ENCODE peak calls at places on chromosomes 5 and 9, in six cellular contexts. One of them, this sample, is unnamed.

GRCh38 chr5:23627976-23628375 is 120.6 kb downstream of the PRDM9 start:
- DNase-seq in stimulated activated CD4-positive, alpha-beta T cell treated with anti-CD3 and anti-CD28 coated beads, Interleukin-2, amount 100 ng/mL, for 48 hours: no peak
- DNase-seq in aorta: no peak
- DNase-seq in NCI-H2081: no peak
- DNase-seq in H4: no peak
- DNase-seq in mesothelial cell of epicardium: no peak
- DNase-seq in this sample: no peak

GRCh38 chr5:71938886-71939285 is 168.4 kb upstream of the MAP1B start:
- DNase-seq in stimulated activated CD4-positive, alpha-beta T cell treated with anti-CD3 and anti-CD28 coated beads, Interleukin-2, amount 100 ng/mL, for 48 hours: no peak
- DNase-seq in aorta: no peak
- DNase-seq in NCI-H2081: peak; percentile 96
- DNase-seq in H4: peak; percentile 13
- DNase-seq in mesothelial cell of epicardium: no peak
- DNase-seq in this sample: no peak

GRCh38 chr5:102911973-102912372 is 156.9 kb downstream of the PAM start:
- DNase-seq in stimulated activated CD4-positive, alpha-beta T cell treated with anti-CD3 and anti-CD28 coated beads, Interleukin-2, amount 100 ng/mL, for 48 hours: no peak
- DNase-seq in aorta: no peak
- DNase-seq in NCI-H2081: no peak
- DNase-seq in H4: peak; percentile 39
- DNase-seq in mesothelial cell of epicardium: no peak
- DNase-seq in this sample: no peak

GRCh38 chr9:84154320-84154719 is 173.7 kb downstream of the RMI1 start:
- DNase-seq in stimulated activated CD4-positive, alpha-beta T cell treated with anti-CD3 and anti-CD28 coated beads, Interleukin-2, amount 100 ng/mL, for 48 hours: no peak
- DNase-seq in aorta: no peak
- DNase-seq in NCI-H2081: no peak
- DNase-seq in H4: no peak
- DNase-seq in mesothelial cell of epicardium: no peak
- DNase-seq in this sample: no peak

GRCh38 chr5:116494784-116495480 is 79.7 kb downstream of the SEMA6A start:
- DNase-seq in stimulated activated CD4-positive, alpha-beta T cell treated with anti-CD3 and anti-CD28 coated beads, Interleukin-2, amount 100 ng/mL, for 48 hours: no peak
- DNase-seq in aorta: no peak
- DNase-seq in NCI-H2081: peak; percentile 67
- DNase-seq in H4: no peak
- DNase-seq in mesothelial cell of epicardium: no peak
- DNase-seq in this sample: no peak

GRCh38 chr5:43839218-43839617 is 236.2 kb downstream of the NNT start:
- DNase-seq in stimulated activated CD4-positive, alpha-beta T cell treated with anti-CD3 and anti-CD28 coated beads, Interleukin-2, amount 100 ng/mL, for 48 hours: no peak
- DNase-seq in aorta: no peak
- DNase-seq in NCI-H2081: no peak
- DNase-seq in H4: no peak
- DNase-seq in mesothelial cell of epicardium: no peak
- DNase-seq in this sample: no peak

GRCh38 chr5:28810751-28811136 is 1772.4 kb upstream of the CDH9 start:
- DNase-seq in stimulated activated CD4-positive, alpha-beta T cell treated with anti-CD3 and anti-CD28 coated beads, Interleukin-2, amount 100 ng/mL, for 48 hours: no peak
- DNase-seq in aorta: no peak
- DNase-seq in NCI-H2081: no peak
- DNase-seq in H4: no peak
- DNase-seq in mesothelial cell of epicardium: no peak
- DNase-seq in this sample: no peak

GRCh38 chr5:86626149-86626548 is 8.4 kb downstream of the COX7C start:
- DNase-seq in stimulated activated CD4-positive, alpha-beta T cell treated with anti-CD3 and anti-CD28 coated beads, Interleukin-2, amount 100 ng/mL, for 48 hours: no peak
- DNase-seq in aorta: no peak
- DNase-seq in NCI-H2081: no peak
- DNase-seq in H4: no peak
- DNase-seq in mesothelial cell of epicardium: no peak
- DNase-seq in this sample: no peak

GRCh38 chr5:72552041-72552557 is 44.9 kb upstream of the ZNF366 start:
- DNase-seq in stimulated activated CD4-positive, alpha-beta T cell treated with anti-CD3 and anti-CD28 coated beads, Interleukin-2, amount 100 ng/mL, for 48 hours: no peak
- DNase-seq in aorta: no peak
- DNase-seq in NCI-H2081: no peak
- DNase-seq in H4: peak; percentile 96
- DNase-seq in mesothelial cell of epicardium: no peak
- DNase-seq in this sample: no peak

GRCh38 chr9:75149841-75150241 is 61.5 kb downstream of the OSTF1 start:
- DNase-seq in stimulated activated CD4-positive, alpha-beta T cell treated with anti-CD3 and anti-CD28 coated beads, Interleukin-2, amount 100 ng/mL, for 48 hours: no peak
- DNase-seq in aorta: no peak
- DNase-seq in NCI-H2081: no peak
- DNase-seq in H4: no peak
- DNase-seq in mesothelial cell of epicardium: no peak
- DNase-seq in this sample: no peak

GRCh38 chr5:107092695-107093094 is 578.0 kb downstream of the EFNA5 start:
- DNase-seq in stimulated activated CD4-positive, alpha-beta T cell treated with anti-CD3 and anti-CD28 coated beads, Interleukin-2, amount 100 ng/mL, for 48 hours: no peak
- DNase-seq in aorta: no peak
- DNase-seq in NCI-H2081: no peak
- DNase-seq in H4: no peak
- DNase-seq in mesothelial cell of epicardium: no peak
- DNase-seq in this sample: no peak

GRCh38 chr5:81424728-81425127 is 30.8 kb upstream of the ACOT12 start:
- DNase-seq in stimulated activated CD4-positive, alpha-beta T cell treated with anti-CD3 and anti-CD28 coated beads, Interleukin-2, amount 100 ng/mL, for 48 hours: no peak
- DNase-seq in aorta: no peak
- DNase-seq in NCI-H2081: no peak
- DNase-seq in H4: peak; percentile 31
- DNase-seq in mesothelial cell of epicardium: no peak
- DNase-seq in this sample: no peak

GRCh38 chr5:181087309-181087708 is 43.7 kb downstream of the OR2V1 start:
- DNase-seq in stimulated activated CD4-positive, alpha-beta T cell treated with anti-CD3 and anti-CD28 coated beads, Interleukin-2, amount 100 ng/mL, for 48 hours: no peak
- DNase-seq in aorta: no peak
- DNase-seq in NCI-H2081: no peak
- DNase-seq in H4: no peak
- DNase-seq in mesothelial cell of epicardium: no peak
- DNase-seq in this sample: no peak

GRCh38 chr9:74777136-74777879 is 110.4 kb downstream of the TRPM6 start:
- DNase-seq in stimulated activated CD4-positive, alpha-beta T cell treated with anti-CD3 and anti-CD28 coated beads, Interleukin-2, amount 100 ng/mL, for 48 hours: peak; percentile 63
- DNase-seq in aorta: peak; percentile 81
- DNase-seq in NCI-H2081: peak; percentile 48
- DNase-seq in H4: peak; percentile 48
- DNase-seq in mesothelial cell of epicardium: peak; percentile 76
- DNase-seq in this sample: peak; percentile 69

GRCh38 chr5:84779206-84779605 is 394.5 kb upstream of the EDIL3 start:
- DNase-seq in stimulated activated CD4-positive, alpha-beta T cell treated with anti-CD3 and anti-CD28 coated beads, Interleukin-2, amount 100 ng/mL, for 48 hours: no peak
- DNase-seq in aorta: no peak
- DNase-seq in NCI-H2081: no peak
- DNase-seq in H4: no peak
- DNase-seq in mesothelial cell of epicardium: no peak
- DNase-seq in this sample: no peak

GRCh38 chr5:19018822-19019221 is 969.2 kb downstream of the CDH18 start:
- DNase-seq in stimulated activated CD4-positive, alpha-beta T cell treated with anti-CD3 and anti-CD28 coated beads, Interleukin-2, amount 100 ng/mL, for 48 hours: no peak
- DNase-seq in aorta: no peak
- DNase-seq in NCI-H2081: no peak
- DNase-seq in H4: peak; percentile 70
- DNase-seq in mesothelial cell of epicardium: no peak
- DNase-seq in this sample: no peak

GRCh38 chr5:127589309-127590036 is 59.4 kb upstream of the CTXN3 start:
- DNase-seq in stimulated activated CD4-positive, alpha-beta T cell treated with anti-CD3 and anti-CD28 coated beads, Interleukin-2, amount 100 ng/mL, for 48 hours: no peak
- DNase-seq in aorta: no peak
- DNase-seq in NCI-H2081: no peak
- DNase-seq in H4: no peak
- DNase-seq in mesothelial cell of epicardium: no peak
- DNase-seq in this sample: no peak

GRCh38 chr9:7075154-7075553 is 317.4 kb downstream of the KDM4C start:
- DNase-seq in stimulated activated CD4-positive, alpha-beta T cell treated with anti-CD3 and anti-CD28 coated beads, Interleukin-2, amount 100 ng/mL, for 48 hours: no peak
- DNase-seq in aorta: no peak
- DNase-seq in NCI-H2081: no peak
- DNase-seq in H4: no peak
- DNase-seq in mesothelial cell of epicardium: no peak
- DNase-seq in this sample: no peak

GRCh38 chr5:146027746-146028145 is 77.6 kb downstream of the PLAC8L1 start:
- DNase-seq in stimulated activated CD4-positive, alpha-beta T cell treated with anti-CD3 and anti-CD28 coated beads, Interleukin-2, amount 100 ng/mL, for 48 hours: no peak
- DNase-seq in aorta: no peak
- DNase-seq in NCI-H2081: no peak
- DNase-seq in H4: peak; percentile 39
- DNase-seq in mesothelial cell of epicardium: no peak
- DNase-seq in this sample: no peak

GRCh38 chr9:133558191-133559126 is 24.0 kb downstream of the ADAMTSL2 start:
- DNase-seq in stimulated activated CD4-positive, alpha-beta T cell treated with anti-CD3 and anti-CD28 coated beads, Interleukin-2, amount 100 ng/mL, for 48 hours: peak; percentile 20
- DNase-seq in aorta: no peak
- DNase-seq in NCI-H2081: no peak
- DNase-seq in H4: peak; percentile 71
- DNase-seq in mesothelial cell of epicardium: no peak
- DNase-seq in this sample: no peak

GRCh38 chr5:154287136-154287535 is 96.6 kb downstream of the GALNT10 start:
- DNase-seq in stimulated activated CD4-positive, alpha-beta T cell treated with anti-CD3 and anti-CD28 coated beads, Interleukin-2, amount 100 ng/mL, for 48 hours: no peak
- DNase-seq in aorta: no peak
- DNase-seq in NCI-H2081: no peak
- DNase-seq in H4: peak; percentile 67
- DNase-seq in mesothelial cell of epicardium: no peak
- DNase-seq in this sample: no peak

GRCh38 chr5:34804913-34805312 is 34.1 kb upstream of the TTC23L start:
- DNase-seq in stimulated activated CD4-positive, alpha-beta T cell treated with anti-CD3 and anti-CD28 coated beads, Interleukin-2, amount 100 ng/mL, for 48 hours: no peak
- DNase-seq in aorta: no peak
- DNase-seq in NCI-H2081: no peak
- DNase-seq in H4: peak; percentile 29
- DNase-seq in mesothelial cell of epicardium: no peak
- DNase-seq in this sample: no peak

GRCh38 chr9:91310037-91310436 is 51.7 kb downstream of the AUH start:
- DNase-seq in stimulated activated CD4-positive, alpha-beta T cell treated with anti-CD3 and anti-CD28 coated beads, Interleukin-2, amount 100 ng/mL, for 48 hours: no peak
- DNase-seq in aorta: no peak
- DNase-seq in NCI-H2081: no peak
- DNase-seq in H4: no peak
- DNase-seq in mesothelial cell of epicardium: no peak
- DNase-seq in this sample: no peak

GRCh38 chr5:96661101-96661840 is 905 bp upstream of the CAST start:
- DNase-seq in stimulated activated CD4-positive, alpha-beta T cell treated with anti-CD3 and anti-CD28 coated beads, Interleukin-2, amount 100 ng/mL, for 48 hours: peak; percentile 21
- DNase-seq in aorta: no peak
- DNase-seq in NCI-H2081: no peak
- DNase-seq in H4: peak; percentile 48
- DNase-seq in mesothelial cell of epicardium: no peak
- DNase-seq in this sample: peak; percentile 53

GRCh38 chr9:107541523-107541922 is 52.0 kb upstream of the KLF4 start:
- DNase-seq in stimulated activated CD4-positive, alpha-beta T cell treated with anti-CD3 and anti-CD28 coated beads, Interleukin-2, amount 100 ng/mL, for 48 hours: no peak
- DNase-seq in aorta: no peak
- DNase-seq in NCI-H2081: no peak
- DNase-seq in H4: no peak
- DNase-seq in mesothelial cell of epicardium: no peak
- DNase-seq in this sample: no peak

GRCh38 chr5:130874861-130875419 is 290.1 kb downstream of the HINT1 start:
- DNase-seq in stimulated activated CD4-positive, alpha-beta T cell treated with anti-CD3 and anti-CD28 coated beads, Interleukin-2, amount 100 ng/mL, for 48 hours: no peak
- DNase-seq in aorta: no peak
- DNase-seq in NCI-H2081: no peak
- DNase-seq in H4: no peak
- DNase-seq in mesothelial cell of epicardium: no peak
- DNase-seq in this sample: no peak

GRCh38 chr5:96823060-96823459 is 15.3 kb upstream of the ERAP1 start:
- DNase-seq in stimulated activated CD4-positive, alpha-beta T cell treated with anti-CD3 and anti-CD28 coated beads, Interleukin-2, amount 100 ng/mL, for 48 hours: no peak
- DNase-seq in aorta: no peak
- DNase-seq in NCI-H2081: no peak
- DNase-seq in H4: no peak
- DNase-seq in mesothelial cell of epicardium: no peak
- DNase-seq in this sample: no peak

GRCh38 chr9:136055715-136056545 is 39.2 kb downstream of the NACC2 start:
- DNase-seq in stimulated activated CD4-positive, alpha-beta T cell treated with anti-CD3 and anti-CD28 coated beads, Interleukin-2, amount 100 ng/mL, for 48 hours: no peak
- DNase-seq in aorta: no peak
- DNase-seq in NCI-H2081: no peak
- DNase-seq in H4: no peak
- DNase-seq in mesothelial cell of epicardium: peak; percentile 34
- DNase-seq in this sample: peak; percentile 32

GRCh38 chr9:91776409-91777365 is 173.3 kb downstream of the ROR2 start:
- DNase-seq in stimulated activated CD4-positive, alpha-beta T cell treated with anti-CD3 and anti-CD28 coated beads, Interleukin-2, amount 100 ng/mL, for 48 hours: no peak
- DNase-seq in aorta: no peak
- DNase-seq in NCI-H2081: no peak
- DNase-seq in H4: no peak
- DNase-seq in mesothelial cell of epicardium: peak; percentile 19
- DNase-seq in this sample: no peak

GRCh38 chr9:124257865-124258764 is at the start of gene NEK6:
- DNase-seq in stimulated activated CD4-positive, alpha-beta T cell treated with anti-CD3 and anti-CD28 coated beads, Interleukin-2, amount 100 ng/mL, for 48 hours: peak; percentile 16
- DNase-seq in aorta: peak; percentile 84
- DNase-seq in NCI-H2081: no peak
- DNase-seq in H4: no peak
- DNase-seq in mesothelial cell of epicardium: no peak
- DNase-seq in this sample: peak; percentile 80

GRCh38 chr5:39394946-39395345 is 29.8 kb downstream of the DAB2 start:
- DNase-seq in stimulated activated CD4-positive, alpha-beta T cell treated with anti-CD3 and anti-CD28 coated beads, Interleukin-2, amount 100 ng/mL, for 48 hours: no peak
- DNase-seq in aorta: no peak
- DNase-seq in NCI-H2081: no peak
- DNase-seq in H4: peak; percentile 22
- DNase-seq in mesothelial cell of epicardium: no peak
- DNase-seq in this sample: no peak

GRCh38 chr9:36154213-36154952 is 14.8 kb upstream of the CCIN start:
- DNase-seq in stimulated activated CD4-positive, alpha-beta T cell treated with anti-CD3 and anti-CD28 coated beads, Interleukin-2, amount 100 ng/mL, for 48 hours: no peak
- DNase-seq in aorta: no peak
- DNase-seq in NCI-H2081: peak; percentile 59
- DNase-seq in H4: no peak
- DNase-seq in mesothelial cell of epicardium: peak; percentile 42
- DNase-seq in this sample: no peak

GRCh38 chr5:6013496-6013895 is 364.9 kb downstream of the MED10 start:
- DNase-seq in stimulated activated CD4-positive, alpha-beta T cell treated with anti-CD3 and anti-CD28 coated beads, Interleukin-2, amount 100 ng/mL, for 48 hours: no peak
- DNase-seq in aorta: no peak
- DNase-seq in NCI-H2081: no peak
- DNase-seq in H4: no peak
- DNase-seq in mesothelial cell of epicardium: no peak
- DNase-seq in this sample: no peak

GRCh38 chr5:144332265-144332664 is 161.6 kb downstream of the KCTD16 start:
- DNase-seq in stimulated activated CD4-positive, alpha-beta T cell treated with anti-CD3 and anti-CD28 coated beads, Interleukin-2, amount 100 ng/mL, for 48 hours: no peak
- DNase-seq in aorta: no peak
- DNase-seq in NCI-H2081: peak; percentile 32
- DNase-seq in H4: no peak
- DNase-seq in mesothelial cell of epicardium: no peak
- DNase-seq in this sample: no peak

GRCh38 chr5:147539053-147539452 is 29.2 kb upstream of the DPYSL3 start:
- DNase-seq in stimulated activated CD4-positive, alpha-beta T cell treated with anti-CD3 and anti-CD28 coated beads, Interleukin-2, amount 100 ng/mL, for 48 hours: no peak
- DNase-seq in aorta: no peak
- DNase-seq in NCI-H2081: no peak
- DNase-seq in H4: peak; percentile 44
- DNase-seq in mesothelial cell of epicardium: no peak
- DNase-seq in this sample: no peak